ENCODE peak calls at places on chromosomes 11 and 22, in four cellular contexts. G is DND-41, P is cardiac muscle cell, Y is body of pancreas. W is an unnamed sample.

GRCh38 chr22:31083377-31083768 is 2.3 kb downstream of the SMTN start:
- DNase-seq in Y (peak; percentile 80), G (no peak), P (no peak), W (no peak)

GRCh38 chr22:26669060-26669481 is 11.7 kb downstream of the MIAT start:
- DNase-seq in Y (peak; percentile 80), P (peak; percentile 50), G (peak; percentile 51), W (peak; percentile 59)

GRCh38 chr22:40418366-40419201 is 48.2 kb downstream of the SGSM3 start:
- DNase-seq in G (peak; percentile 29), Y (no peak), P (no peak), W (no peak)

GRCh38 chr11:5203366-5203765 is 2.9 kb upstream of the OR51V1 start:
- DNase-seq in Y (no peak), P (no peak), G (no peak), W (no peak)

GRCh38 chr11:64306876-64307622 is 1.7 kb downstream of the ESRRA start:
- DNase-seq in P (no peak), G (no peak), Y (peak; percentile 58), W (peak; percentile 67)

GRCh38 chr11:64343740-64344133 is 3.7 kb downstream of the CCDC88B start:
- DNase-seq in G (peak; percentile 38), Y (peak; percentile 35), P (peak; percentile 33), W (peak; percentile 68)

GRCh38 chr22:47167056-47167455 is 404.6 kb downstream of the TBC1D22A start:
- DNase-seq in G (no peak), P (no peak), Y (no peak), W (peak; percentile 11)

GRCh38 chr22:47164514-47165337 is 402.3 kb downstream of the TBC1D22A start:
- DNase-seq in P (no peak), G (no peak), Y (peak; percentile 5), W (peak; percentile 15)

GRCh38 chr11:33895752-33896137 is 3.9 kb upstream of the LMO2 start:
- DNase-seq in Y (no peak), G (no peak), P (no peak), W (no peak)

GRCh38 chr11:13962562-13963168 is at the start of gene SPON1:
- DNase-seq in G (no peak), P (peak; percentile 81), Y (peak; percentile 34), W (peak; percentile 70)

DNA sequence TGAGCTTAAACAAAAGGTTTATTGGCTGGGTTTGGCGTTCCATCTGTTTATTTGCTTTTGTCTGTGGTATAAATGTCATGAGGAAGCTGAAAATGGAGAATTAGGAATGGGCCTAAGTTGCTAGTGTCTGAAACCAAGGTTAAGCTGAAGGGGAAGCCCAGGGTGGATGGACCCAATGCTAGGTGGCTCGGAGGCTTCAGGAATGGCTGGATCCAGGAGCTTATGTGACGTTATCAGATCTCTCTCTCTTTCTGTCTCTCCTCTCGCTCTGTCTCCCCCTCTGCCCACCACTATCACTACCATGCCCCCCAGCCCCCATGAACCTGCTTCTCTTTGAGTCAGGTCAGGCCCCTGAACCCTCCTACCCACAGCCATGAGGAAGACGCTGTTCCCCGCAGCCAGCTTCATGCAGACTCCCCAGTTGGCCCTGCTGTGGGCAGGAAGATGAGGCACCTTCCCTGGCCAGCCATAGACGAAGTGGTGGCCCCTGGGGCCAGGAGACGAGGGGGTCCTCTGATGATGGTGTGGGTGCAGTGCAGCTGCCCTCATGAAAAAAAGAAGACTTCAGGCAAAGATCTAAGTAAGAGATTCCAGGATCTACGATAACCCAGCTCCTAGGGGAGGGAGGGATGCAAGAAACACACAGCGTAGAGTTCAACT is 101.5 kb downstream of the BRD1 start:
- DNase-seq in P (no peak), Y (no peak), G (no peak), W (no peak)
- H3K27me3 ChIP-seq in P (peaks cover 73% of the 10 kb centered on the region), Y (peaks cover 11% of the 10 kb centered on the region), G (peaks cover 17% of the 10 kb centered on the region), W (peaks cover 1% of the 10 kb centered on the region)

GRCh38 chr22:39292002-39292401 is 27.4 kb downstream of the RPL3 start:
- DNase-seq in G (no peak), P (no peak), Y (peak; percentile 74), W (no peak)

GRCh38 chr22:39290724-39291161 is 28.7 kb downstream of the RPL3 start:
- DNase-seq in G (no peak), P (peak; percentile 38), Y (peak; percentile 92), W (no peak)

GRCh38 chr22:39290248-39290720 is 29.1 kb downstream of the RPL3 start:
- DNase-seq in Y (no peak), G (no peak), P (no peak), W (no peak)

GRCh38 chr22:39292561-39293074 is 26.8 kb downstream of the RPL3 start:
- DNase-seq in G (no peak), P (peak; percentile 56), Y (peak; percentile 92), W (peak; percentile 82)

DNA sequence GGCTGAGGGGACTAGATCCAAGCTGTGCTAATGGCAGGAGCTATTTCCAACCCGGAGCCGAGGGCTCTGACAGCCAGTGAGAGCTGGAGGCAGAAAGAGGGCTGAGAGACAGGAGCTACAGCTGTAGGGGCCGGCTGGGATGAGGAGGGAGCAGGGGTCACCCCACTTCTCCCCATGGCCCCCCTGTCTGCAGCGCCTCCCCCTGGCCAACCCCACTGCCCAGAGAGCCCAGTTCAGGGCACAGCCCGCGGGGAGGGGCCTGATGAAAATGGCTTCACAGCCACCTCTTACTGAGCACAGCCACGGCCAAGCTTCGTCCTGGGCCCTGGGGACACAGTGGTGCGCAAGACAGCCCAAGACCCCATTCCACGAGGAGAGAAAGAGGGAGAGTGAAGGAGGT is 27.9 kb downstream of the RPL3 start:
- DNase-seq in Y (no peak), G (no peak), P (no peak), W (no peak)
- H3K27me3 ChIP-seq in Y (no peaks in the 10 kb centered on the region), G (no peaks in the 10 kb centered on the region), P (no peaks in the 10 kb centered on the region), W (no peaks in the 10 kb centered on the region)

DNA sequence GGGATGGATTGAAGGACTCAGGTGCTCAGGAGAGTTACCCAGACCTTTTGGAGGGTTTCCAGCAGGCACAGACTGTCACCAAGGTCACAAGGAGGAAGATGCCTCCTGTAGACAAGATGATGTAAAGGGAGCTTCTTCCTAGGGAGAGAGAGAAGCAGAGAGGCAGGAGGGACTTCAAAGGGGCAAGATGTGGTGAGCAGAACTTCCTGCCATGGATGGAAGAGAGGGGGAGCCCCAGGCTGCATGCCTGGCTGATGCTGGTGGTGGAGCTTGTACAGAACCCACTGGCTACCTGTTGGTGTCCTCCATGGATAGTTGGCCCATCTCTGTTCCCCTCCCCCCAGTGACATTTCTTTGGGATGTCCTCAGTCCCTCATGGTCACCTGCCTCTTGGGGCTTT is 4.2 kb downstream of the HEPN1 start:
- DNase-seq in P (no peak), Y (no peak), G (peak; percentile 52), W (no peak)
- H3K27me3 ChIP-seq in P (peaks cover 12% of the 10 kb centered on the region), Y (no peaks in the 10 kb centered on the region), G (no peaks in the 10 kb centered on the region), W (no peaks in the 10 kb centered on the region)

DNA sequence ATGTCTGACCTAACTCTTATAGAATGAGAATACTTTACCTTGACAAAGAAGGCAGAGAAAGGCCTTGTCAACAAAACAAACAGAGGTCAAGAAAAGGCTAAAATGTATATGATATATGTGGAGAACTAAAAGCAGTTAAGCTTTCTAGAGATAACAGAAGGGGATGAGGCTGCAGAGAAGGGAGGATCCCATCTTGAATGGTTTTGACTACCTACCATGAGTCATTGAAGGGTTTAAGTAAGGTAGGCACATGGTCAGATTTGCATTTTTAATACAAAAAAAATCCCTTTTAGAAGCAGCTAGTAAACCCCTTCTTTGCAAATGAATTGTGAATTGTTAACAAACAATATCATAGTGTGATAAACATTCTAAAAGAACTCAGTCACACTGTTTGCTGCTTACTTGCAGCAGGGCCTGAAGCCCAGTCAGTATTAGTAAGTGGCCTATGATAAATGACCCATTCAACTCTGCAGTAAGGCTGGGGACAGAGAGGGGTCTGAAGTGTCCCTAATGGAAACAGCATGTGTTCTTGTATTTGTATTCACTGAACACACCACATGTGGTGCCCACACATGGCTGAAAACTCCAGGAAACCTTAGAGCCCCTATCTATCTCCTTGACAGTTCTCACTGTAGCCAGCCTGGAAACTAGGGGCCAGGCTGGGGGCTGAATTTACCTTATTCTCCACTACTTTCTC is 328.8 kb upstream of the PITPNB start:
- DNase-seq in G (no peak), Y (no peak), P (peak; percentile 58), W (no peak)
- H3K27me3 ChIP-seq in G (no peaks in the 10 kb centered on the region), Y (no peaks in the 10 kb centered on the region), P (no peaks in the 10 kb centered on the region), W (no peaks in the 10 kb centered on the region)

DNA sequence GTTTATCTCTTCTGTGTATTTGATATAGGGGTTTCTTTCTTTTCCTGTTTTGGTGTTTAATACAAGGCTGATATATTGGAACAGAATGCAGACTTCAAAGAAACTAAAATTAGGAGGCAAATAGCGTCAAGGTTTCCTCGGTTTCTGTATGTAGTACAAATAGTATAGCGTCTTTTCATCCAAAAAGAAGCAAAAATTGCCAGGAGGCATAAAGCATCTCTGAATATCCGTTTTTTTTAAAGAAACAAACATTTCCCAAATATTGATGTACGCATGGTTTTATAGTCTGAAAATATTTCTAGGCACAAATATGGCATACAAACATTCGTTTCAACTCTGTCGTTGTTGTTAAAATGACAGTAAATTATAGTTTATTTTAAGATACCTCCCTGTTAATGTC is 17.1 kb upstream of the PAX6 start:
- DNase-seq in Y (no peak), G (no peak), P (no peak), W (no peak)
- H3K27me3 ChIP-seq in Y (peaks cover 45% of the 10 kb centered on the region), G (peaks cover 8% of the 10 kb centered on the region), P (peaks cover 100% of the 10 kb centered on the region), W (no peaks in the 10 kb centered on the region)

DNA sequence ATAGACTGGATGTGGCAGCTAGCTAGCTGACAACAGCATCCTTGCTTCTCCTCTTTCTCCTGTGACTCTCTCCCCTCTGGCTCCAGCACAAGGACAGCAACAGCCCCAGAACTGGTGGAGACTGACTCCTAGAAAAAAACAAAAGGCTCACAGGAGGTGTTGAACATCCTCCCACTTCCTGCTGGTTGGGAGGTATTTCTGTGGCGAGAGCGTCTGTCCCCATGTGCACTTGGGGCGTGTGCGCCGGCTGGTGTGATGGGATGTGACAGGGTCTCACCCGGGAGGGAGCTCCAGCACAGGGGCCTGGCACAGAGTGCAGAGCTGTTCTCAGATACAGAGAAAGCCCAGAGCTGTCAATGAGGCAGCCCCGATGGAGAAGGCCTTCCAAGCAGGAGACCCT is 107.2 kb upstream of the E2F8 start:
- DNase-seq in G (no peak), Y (no peak), P (no peak), W (no peak)
- H3K27me3 ChIP-seq in G (no peaks in the 10 kb centered on the region), Y (peaks cover 11% of the 10 kb centered on the region), P (peaks cover 62% of the 10 kb centered on the region), W (no peaks in the 10 kb centered on the region)

DNA sequence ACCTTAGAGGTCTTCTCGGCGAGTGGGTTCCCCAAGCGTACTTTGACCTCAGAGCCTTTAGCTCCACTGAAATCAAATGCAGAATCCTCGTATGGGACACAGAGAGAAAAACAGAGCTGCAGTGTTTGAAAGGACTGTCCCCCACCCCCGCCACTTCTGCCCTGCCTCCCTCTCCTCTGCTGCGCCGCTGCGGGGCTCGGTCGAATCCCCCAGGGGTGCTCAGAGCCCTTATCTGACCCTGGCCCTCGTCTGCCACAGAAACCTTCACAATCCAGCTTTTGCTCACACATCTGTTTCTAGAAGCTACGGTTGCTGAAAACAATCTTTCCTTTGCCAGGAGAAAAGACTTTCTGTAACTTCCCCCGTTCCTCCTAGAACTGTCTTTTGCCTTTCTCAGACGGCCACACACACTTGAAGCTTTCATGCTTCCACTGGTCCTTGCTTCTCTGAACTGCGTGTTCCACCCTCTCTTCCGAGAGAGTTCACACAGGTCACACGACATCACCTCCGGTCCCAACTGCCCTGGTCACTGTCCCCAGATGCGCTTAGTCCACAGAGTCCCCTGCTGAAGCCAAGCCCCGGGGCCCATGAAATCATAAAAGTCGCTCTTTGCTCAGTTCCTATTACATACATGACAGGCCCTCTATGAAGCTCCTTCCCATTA is 3.8 kb downstream of the SMIM35 start:
- DNase-seq in G (no peak), P (no peak), Y (no peak), W (no peak)
- H3K27me3 ChIP-seq in G (peaks cover 53% of the 10 kb centered on the region), P (no peaks in the 10 kb centered on the region), Y (no peaks in the 10 kb centered on the region), W (no peaks in the 10 kb centered on the region)

DNA sequence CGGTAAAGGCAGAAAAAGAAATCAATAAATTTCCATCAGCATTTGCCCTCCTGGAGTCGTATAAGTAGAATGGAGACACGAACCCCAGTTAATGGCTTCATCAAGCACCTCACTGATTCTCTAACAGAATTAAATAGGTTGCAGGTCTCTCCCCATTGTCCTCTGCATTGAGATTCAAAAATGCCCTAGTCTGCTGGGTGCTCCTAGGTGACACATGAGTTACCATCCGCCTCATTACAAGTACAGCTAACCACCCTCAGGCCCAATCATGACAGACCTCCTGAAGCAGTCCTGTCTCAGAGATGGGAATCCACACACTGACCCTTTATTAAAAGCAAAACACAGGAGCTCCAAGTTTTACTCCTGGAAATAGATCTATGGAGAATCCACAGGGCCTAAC is 31.4 kb downstream of the HSPA8 start:
- DNase-seq in Y (no peak), G (no peak), P (no peak), W (no peak)
- H3K27me3 ChIP-seq in Y (no peaks in the 10 kb centered on the region), G (peaks cover 4% of the 10 kb centered on the region), P (no peaks in the 10 kb centered on the region), W (peaks cover 2% of the 10 kb centered on the region)

W was measured in Caco-2.